ENCODE peak calls at places on chromosomes 11 and 22, in five cellular contexts. J, K, G, P and B are unnamed samples.

GRCh38 chr11:124760806-124761205 is 1.3 kb downstream of the ESAM start:
- DNase-seq in J (no peak), K (no peak), G (no peak), P (no peak), B (no peak)

GRCh38 chr11:83537131-83537610 is 251.0 kb upstream of the CCDC90B start:
- DNase-seq in J (no peak), K (no peak), G (no peak), P (no peak), B (no peak)

GRCh38 chr11:89736566-89736965 is 26.5 kb downstream of the TRIM77 start:
- DNase-seq in J (no peak), K (no peak), G (no peak), P (no peak), B (no peak)

GRCh38 chr11:43818220-43818619 is 62.4 kb upstream of the ALKBH3 start:
- DNase-seq in J (no peak), K (no peak), G (no peak), P (no peak), B (no peak)

GRCh38 chr22:41596776-41597634 is 7.4 kb upstream of the PMM1 start:
- DNase-seq in J (peak; percentile 45), K (peak; percentile 69), G (peak; percentile 44), P (no peak), B (peak; percentile 41)

GRCh38 chr22:22756109-22756508 is 111.7 kb downstream of the GGTLC2 start:
- DNase-seq in J (no peak), K (no peak), G (no peak), P (no peak), B (no peak)

GRCh38 chr22:25853501-25853900 is 111.5 kb downstream of the MYO18B start:
- DNase-seq in J (no peak), K (no peak), G (no peak), P (no peak), B (no peak)

GRCh38 chr11:36475192-36475591 is 34.9 kb downstream of the TRAF6 start:
- DNase-seq in J (no peak), K (no peak), G (no peak), P (no peak), B (no peak)

GRCh38 chr22:31075961-31076360 is 5.2 kb upstream of the SMTN start:
- DNase-seq in J (peak; percentile 86), K (peak; percentile 70), G (no peak), P (peak; percentile 67), B (peak; percentile 91)

GRCh38 chr11:62604460-62605130 is 2.9 kb upstream of the MTA2 start:
- DNase-seq in J (no peak), K (peak; percentile 41), G (no peak), P (no peak), B (no peak)

GRCh38 chr11:12743834-12744449 is 69.7 kb downstream of the TEAD1 start:
- DNase-seq in J (no peak), K (no peak), G (no peak), P (no peak), B (no peak)

GRCh38 chr22:47625013-47625385 is 862.5 kb downstream of the TBC1D22A start:
- DNase-seq in J (no peak), K (no peak), G (no peak), P (no peak), B (no peak)

GRCh38 chr11:132685174-132685611 is 847.1 kb downstream of the OPCML start:
- DNase-seq in J (no peak), K (no peak), G (no peak), P (no peak), B (no peak)

GRCh38 chr22:45534339-45535192 is 31.9 kb downstream of the FBLN1 start:
- DNase-seq in J (no peak), K (peak; percentile 72), G (no peak), P (no peak), B (no peak)

GRCh38 chr11:22392561-22392960 is 54.4 kb downstream of the SLC17A6 start:
- DNase-seq in J (no peak), K (no peak), G (no peak), P (no peak), B (no peak)

GRCh38 chr11:69954756-69955155 is 123.4 kb upstream of the ANO1 start:
- DNase-seq in J (no peak), K (no peak), G (no peak), P (no peak), B (no peak)

GRCh38 chr11:3853935-3854659 is 1.4 kb upstream of the STIM1 start:
- DNase-seq in J (peak; percentile 51), K (peak; percentile 19), G (peak; percentile 95), P (no peak), B (peak; percentile 45)

GRCh38 chr22:18971321-18971751 is 35.2 kb upstream of the PRODH start:
- DNase-seq in J (no peak), K (no peak), G (no peak), P (no peak), B (no peak)

GRCh38 chr11:43327987-43328386 is 16.2 kb downstream of the API5 start:
- DNase-seq in J (no peak), K (peak; percentile 44), G (no peak), P (no peak), B (no peak)

GRCh38 chr22:22865311-22866072 is 22.1 kb upstream of the IGLL5 start:
- DNase-seq in J (no peak), K (no peak), G (peak; percentile 29), P (no peak), B (no peak)

GRCh38 chr11:912266-912665 is 1.7 kb upstream of the CHID1 start:
- DNase-seq in J (no peak), K (no peak), G (no peak), P (no peak), B (no peak)

GRCh38 chr11:1112351-1113191 is 37.9 kb downstream of the MUC2 start:
- DNase-seq in J (no peak), K (no peak), G (no peak), P (no peak), B (no peak)

GRCh38 chr11:43866520-43866919 is 14.1 kb upstream of the ALKBH3 start:
- DNase-seq in J (no peak), K (no peak), G (no peak), P (no peak), B (no peak)

GRCh38 chr22:32644252-32645100 is 157.0 kb upstream of the TIMP3 start:
- DNase-seq in J (peak; percentile 57), K (peak; percentile 69), G (peak; percentile 81), P (no peak), B (peak; percentile 77)

GRCh38 chr22:27648853-27649252 is 152.7 kb downstream of the MN1 start:
- DNase-seq in J (no peak), K (no peak), G (no peak), P (no peak), B (no peak)

GRCh38 chr11:48028909-48029685 is 48.7 kb downstream of the PTPRJ start:
- DNase-seq in J (no peak), K (no peak), G (peak; percentile 67), P (no peak), B (no peak)

GRCh38 chr11:123254357-123254756 is 59.3 kb upstream of the CLMP start:
- DNase-seq in J (no peak), K (no peak), G (no peak), P (no peak), B (no peak)

GRCh38 chr22:32696089-32696488 is 105.4 kb upstream of the TIMP3 start:
- DNase-seq in J (no peak), K (no peak), G (no peak), P (no peak), B (no peak)

GRCh38 chr11:47981667-47982404 is 1.5 kb downstream of the PTPRJ start:
- DNase-seq in J (peak; percentile 29), K (no peak), G (peak; percentile 55), P (no peak), B (no peak)

GRCh38 chr11:30282289-30282631 is 40.6 kb upstream of the ARL14EP start:
- DNase-seq in J (no peak), K (no peak), G (peak; percentile 35), P (no peak), B (no peak)

GRCh38 chr11:43852057-43852636 is 28.5 kb upstream of the ALKBH3 start:
- DNase-seq in J (peak; percentile 33), K (peak; percentile 74), G (peak; percentile 78), P (no peak), B (peak; percentile 56)

GRCh38 chr22:37784829-37785495 is 22.8 kb upstream of the GCAT start:
- DNase-seq in J (no peak), K (peak; percentile 73), G (no peak), P (no peak), B (no peak)

GRCh38 chr11:124077266-124077665 is 36.1 kb upstream of the OR10G7 start:
- DNase-seq in J (no peak), K (no peak), G (no peak), P (no peak), B (no peak)

GRCh38 chr22:36405671-36406070 is 17.9 kb upstream of the MYH9 start:
- DNase-seq in J (peak; percentile 32), K (no peak), G (peak; percentile 90), P (no peak), B (no peak)

DNA sequence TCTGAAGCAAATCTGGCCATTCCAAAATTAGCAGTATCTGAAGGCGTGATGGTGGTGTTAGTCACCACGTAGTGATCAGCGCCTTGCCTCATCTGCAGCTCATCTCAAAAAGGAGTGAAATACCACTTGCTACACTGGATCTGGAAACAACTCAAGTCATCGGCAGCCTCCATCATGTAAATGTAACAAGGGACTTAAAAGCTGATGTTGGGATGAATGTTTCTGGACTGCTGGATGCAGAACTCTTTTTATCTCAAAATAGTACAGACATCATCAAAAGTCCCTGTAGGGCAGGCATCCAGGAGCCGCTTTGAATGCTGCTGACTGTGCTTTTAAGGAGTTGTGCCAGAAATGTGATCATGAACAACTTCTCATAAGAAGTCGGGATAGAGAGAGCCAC is 14.1 kb upstream of the APLP2 start:
- DNase-seq in J (no peak), K (no peak), G (no peak), P (no peak), B (no peak)
- H3K27ac ChIP-seq in J (no peak overlapping the region), K (no peak overlapping the region), G (no peak overlapping the region), P (no peak overlapping the region), B (no peak overlapping the region)

GRCh38 chr22:24433001-24433867 is 5.8 kb downstream of the ADORA2A start:
- DNase-seq in J (no peak), K (no peak), G (no peak), P (no peak), B (no peak)
- H3K4me3 ChIP-seq in J (no peak overlapping the region), K (no peak overlapping the region), G (no peak overlapping the region), P (no peak overlapping the region), B (no peak overlapping the region)

DNA sequence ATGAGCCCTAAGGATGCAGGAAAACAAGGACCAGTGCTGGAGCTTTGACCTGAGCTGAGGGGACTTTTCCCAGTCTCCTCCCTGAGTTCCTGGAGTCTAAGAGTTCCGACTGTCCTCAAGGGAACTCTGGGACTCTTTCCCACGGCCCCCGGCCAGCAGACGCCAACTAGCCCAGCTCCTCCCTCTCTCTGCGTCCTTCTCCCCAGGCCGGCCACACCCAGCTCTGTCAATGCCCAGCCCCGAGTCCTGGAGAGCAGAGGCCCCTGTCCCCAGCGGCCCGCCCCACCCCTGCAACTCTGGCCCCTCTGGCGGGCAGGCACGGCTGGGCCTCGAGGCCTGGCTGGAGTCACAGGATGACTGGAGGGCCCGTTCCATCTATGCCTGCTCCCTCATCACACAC is 29.8 kb downstream of the NECTIN1 start:
- DNase-seq in J (peak; percentile 65), K (peak; percentile 84), G (no peak), P (no peak), B (peak; percentile 48)
- H3K27ac ChIP-seq in J (no peak overlapping the region), K (peak overlapping the region; percentile 23), G (no peak overlapping the region), P (no peak overlapping the region), B (no peak overlapping the region)

GRCh38 chr11:125980421-125980820 is 34.6 kb downstream of the VSIG10L2 start:
- DNase-seq in J (no peak), K (no peak), G (no peak), P (no peak), B (no peak)
- H3K4me3 ChIP-seq in J (no peak overlapping the region), K (no peak overlapping the region), G (no peak overlapping the region), P (no peak overlapping the region), B (no peak overlapping the region)